ENCODE peak calls at places on chromosomes 16 and 17, in five cellular contexts. N, Q, B, K and E are unnamed samples. For H3K4me1, the result is how much of the 10 kb centered on the place peaks cover.

GRCh38 chr17:77382356-77382911 is 241.7 kb downstream of the SEC14L1 start:
- DNase-seq in N (no peak), Q (peak), B (no peak), K (peak), E (no peak)

GRCh38 chr17:78645421-78646295 is 68.5 kb upstream of the DNAH17 start:
- DNase-seq in N (peak), Q (no peak), B (peak), K (no peak), E (peak)

GRCh38 chr17:27559506-27559931 is 71.5 kb upstream of the LGALS9 start:
- DNase-seq in N (no peak), Q (no peak), B (no peak), K (no peak), E (no peak)

GRCh38 chr16:445566-445965 is 20.1 kb downstream of the RAB11FIP3 start:
- DNase-seq in N (no peak), Q (no peak), B (no peak), K (peak), E (no peak)

GRCh38 chr16:83100679-83101078 is 473.9 kb downstream of the CDH13 start:
- DNase-seq in N (no peak), Q (no peak), B (no peak), K (no peak), E (no peak)

GRCh38 chr17:8470447-8471047 is 34.9 kb downstream of the NDEL1 start:
- DNase-seq in N (no peak), Q (no peak), B (no peak), K (peak), E (no peak)

GRCh38 chr17:51636291-51636690 is 375.9 kb downstream of the UTP18 start:
- DNase-seq in N (peak), Q (no peak), B (peak), K (no peak), E (no peak)

GRCh38 chr16:17937003-17937402 is 399.5 kb downstream of the NPIPA8 start:
- DNase-seq in N (no peak), Q (no peak), B (no peak), K (no peak), E (no peak)

GRCh38 chr17:74435775-74436359 is 4.0 kb downstream of the GPRC5C start:
- DNase-seq in N (no peak), Q (no peak), B (no peak), K (no peak), E (no peak)

GRCh38 chr16:56675685-56676210 is 6.1 kb downstream of the MT1H start:
- DNase-seq in N (peak), Q (peak), B (no peak), K (no peak), E (peak)

GRCh38 chr16:66786551-66786950 is 14.8 kb downstream of the TERB1 start:
- DNase-seq in N (no peak), Q (no peak), B (no peak), K (no peak), E (no peak)

GRCh38 chr17:14301761-14302401 is 1.0 kb downstream of the HS3ST3B1 start:
- DNase-seq in N (no peak), Q (peak), B (peak), K (peak), E (no peak)

GRCh38 chr16:19240494-19240893 is 45.0 kb upstream of the CLEC19A start:
- DNase-seq in N (no peak), Q (no peak), B (no peak), K (peak), E (no peak)

GRCh38 chr17:12691173-12691572 is 25.5 kb downstream of the MYOCD start:
- DNase-seq in N (no peak), Q (no peak), B (no peak), K (no peak), E (no peak)

GRCh38 chr16:48366165-48367093 is 18.8 kb downstream of the SIAH1 start:
- DNase-seq in N (peak), Q (peak), B (peak), K (no peak), E (no peak)

GRCh38 chr17:69812240-69812837 is 262.7 kb upstream of the KCNJ16 start:
- DNase-seq in N (no peak), Q (no peak), B (peak), K (no peak), E (no peak)

DNA sequence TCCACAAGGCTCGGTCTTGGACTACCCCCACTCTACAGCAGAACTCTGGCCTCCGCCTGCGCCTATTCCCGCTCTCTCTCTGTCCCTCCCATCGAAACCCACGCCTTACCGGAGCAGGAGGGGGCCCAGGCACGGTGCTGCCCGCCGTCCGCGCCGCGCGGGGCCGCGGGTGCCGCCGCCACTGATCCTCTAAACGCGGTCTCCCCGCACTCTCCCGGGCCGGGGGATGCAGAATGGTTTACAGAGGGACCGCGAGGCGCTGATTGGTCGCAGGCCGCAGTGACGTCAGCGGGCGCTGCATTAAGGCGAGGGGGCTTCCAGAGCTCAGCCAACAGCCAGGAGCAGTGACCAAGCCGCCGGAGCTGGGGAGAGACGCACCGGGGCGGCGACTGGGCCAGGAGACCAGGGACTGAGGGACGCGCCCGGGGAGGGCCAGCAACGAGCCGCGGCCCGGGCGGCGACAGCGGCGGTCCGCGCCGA is 780 bp upstream of the LHX1 start:
- DNase-seq in N (peak), Q (no peak), B (no peak), K (peak), E (peak)
- H3K27ac ChIP-seq in N (no peak), Q (no peak), B (peak), K (no peak), E (no peak)

GRCh38 chr16:1676661-1677060 is 1.4 kb upstream of the JPT2 start:
- DNase-seq in N (no peak), Q (no peak), B (no peak), K (no peak), E (no peak)

GRCh38 chr16:1674306-1674705 is 3.8 kb upstream of the JPT2 start:
- DNase-seq in N (no peak), Q (no peak), B (no peak), K (peak), E (no peak)

GRCh38 chr16:1673424-1674151 is 4.5 kb upstream of the JPT2 start:
- DNase-seq in N (no peak), Q (no peak), B (no peak), K (peak), E (no peak)

GRCh38 chr16:1677339-1677738 is 740 bp upstream of the JPT2 start:
- DNase-seq in N (peak), Q (no peak), B (no peak), K (no peak), E (no peak)

DNA sequence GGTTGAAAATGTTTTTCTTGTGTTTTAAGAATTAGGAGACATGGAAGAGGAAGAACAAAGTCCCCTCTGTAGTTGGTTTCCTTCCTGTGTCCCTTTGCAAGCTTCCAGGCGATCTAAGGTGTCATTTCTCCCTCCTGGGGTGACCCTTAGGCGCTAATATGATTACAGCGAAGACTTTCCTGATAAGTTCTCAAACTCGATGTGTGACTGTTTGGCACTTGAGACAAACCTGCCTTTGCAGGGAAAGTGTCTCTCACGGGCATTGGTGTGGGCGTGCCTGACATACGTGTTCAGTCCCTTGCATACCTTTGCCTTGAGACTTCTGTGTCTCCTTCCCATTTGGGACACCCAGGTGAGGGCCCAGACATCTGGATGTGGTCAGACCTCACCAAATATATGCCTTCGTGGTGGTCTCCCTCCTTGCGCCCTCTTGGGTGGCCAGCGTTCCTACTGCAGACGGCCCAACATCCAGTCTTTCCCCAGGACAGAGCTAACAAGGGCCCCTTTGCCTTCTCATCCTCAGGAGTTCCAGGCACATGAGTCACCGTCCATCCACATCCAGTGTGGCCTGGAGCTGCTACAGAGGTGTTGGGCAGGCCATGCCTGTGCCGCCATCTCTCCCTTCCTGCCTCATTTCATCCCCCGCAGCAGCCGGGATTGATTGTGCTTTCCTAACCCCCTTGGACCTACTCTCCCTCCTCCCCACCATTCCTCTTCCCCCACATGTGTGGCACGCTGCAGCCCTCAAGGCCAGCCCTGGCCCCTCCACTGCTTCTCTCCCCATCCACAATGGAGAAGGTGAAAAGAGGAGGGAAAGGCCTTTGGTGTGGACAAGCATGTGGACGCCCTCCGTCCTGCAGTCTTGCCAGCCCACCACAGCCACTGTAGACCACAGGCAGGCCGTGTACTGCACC is 3.1 kb upstream of the JPT2 start:
- DNase-seq in N (no peak), Q (no peak), B (no peak), K (no peak), E (no peak)
- H3K4me1 ChIP-seq in N (under half), Q (under half), B (under half), K (under half), E (under half)

GRCh38 chr17:7261377-7262191 is 694 bp downstream of the CLDN7 start:
- DNase-seq in N (peak), Q (peak), B (no peak), K (peak), E (no peak)

GRCh38 chr17:7263801-7264078 is 1.5 kb upstream of the CLDN7 start:
- DNase-seq in N (peak), Q (no peak), B (no peak), K (no peak), E (no peak)

GRCh38 chr17:7262192-7263070 is at the start of gene CLDN7:
- DNase-seq in N (peak), Q (no peak), B (no peak), K (peak), E (peak)

GRCh38 chr17:7260601-7261376 is 1.5 kb downstream of the CLDN7 start:
- DNase-seq in N (peak), Q (no peak), B (no peak), K (peak), E (peak)

GRCh38 chr17:7263071-7263800 is 958 bp upstream of the CLDN7 start:
- DNase-seq in N (peak), Q (peak), B (peak), K (peak), E (peak)
- H3K27ac ChIP-seq in N (peak), Q (no peak), B (peak), K (peak), E (peak)

GRCh38 chr17:1002771-1003555 is 6.0 kb downstream of the TIMM22 start:
- DNase-seq in N (no peak), Q (no peak), B (no peak), K (peak), E (peak)
- H3K4me1 ChIP-seq in N (under half), Q (under half), B (under half), K (under half), E (half or more)